ENCODE peak calls at places on chromosomes 6 and 20, in seven cellular contexts. A, O, Q, M, W, D and G are unnamed samples.

GRCh38 chr6:5638666-5639065 is 368.1 kb downstream of the NRN1 start:
- ATAC-seq in A (peak), O (no peak), Q (no peak), M (no peak), W (peak), D (no peak), G (no peak)

GRCh38 chr6:130259557-130259956 is 36.8 kb upstream of the SAMD3 start:
- ATAC-seq in A (no peak), O (no peak), Q (no peak), M (no peak), W (no peak), D (peak), G (no peak)

GRCh38 chr6:84353459-84354423 is 126.3 kb upstream of the CEP162 start:
- ATAC-seq in A (no peak), O (no peak), Q (no peak), M (no peak), W (no peak), D (no peak), G (no peak)

GRCh38 chr6:56840467-56841371 is 114.2 kb upstream of the BEND6 start:
- ATAC-seq in A (no peak), O (no peak), Q (peak), M (no peak), W (peak), D (no peak), G (peak)

GRCh38 chr20:22576733-22577514 is 7.4 kb downstream of the FOXA2 start:
- ATAC-seq in A (no peak), O (no peak), Q (no peak), M (no peak), W (no peak), D (no peak), G (no peak)

GRCh38 chr6:137076277-137077068 is 31.7 kb upstream of the IL20RA start:
- ATAC-seq in A (peak), O (peak), Q (peak), M (peak), W (peak), D (peak), G (peak)

GRCh38 chr20:8234580-8234979 is 102.5 kb downstream of the PLCB1 start:
- ATAC-seq in A (no peak), O (no peak), Q (peak), M (no peak), W (no peak), D (no peak), G (no peak)

GRCh38 chr20:51473771-51474170 is 68.7 kb downstream of the NFATC2 start:
- ATAC-seq in A (no peak), O (no peak), Q (no peak), M (no peak), W (no peak), D (no peak), G (no peak)

GRCh38 chr6:52909531-52909930 is at the start of gene GSTA3:
- ATAC-seq in A (no peak), O (no peak), Q (peak), M (no peak), W (no peak), D (no peak), G (no peak)

GRCh38 chr6:52922161-52922560 is 12.7 kb upstream of the GSTA3 start:
- ATAC-seq in A (no peak), O (no peak), Q (no peak), M (no peak), W (no peak), D (no peak), G (no peak)

GRCh38 chr20:59253779-59254319 is 46.6 kb upstream of the EDN3 start:
- ATAC-seq in A (no peak), O (peak), Q (no peak), M (no peak), W (no peak), D (peak), G (no peak)

GRCh38 chr20:23126281-23127061 is 40.3 kb upstream of the CD93 start:
- ATAC-seq in A (no peak), O (no peak), Q (no peak), M (no peak), W (no peak), D (no peak), G (no peak)

GRCh38 chr20:64185276-64185900 is 21.1 kb downstream of the MYT1 start:
- ATAC-seq in A (no peak), O (no peak), Q (no peak), M (no peak), W (no peak), D (no peak), G (no peak)

GRCh38 chr20:43564455-43564854 is 5.6 kb downstream of the SGK2 start:
- ATAC-seq in A (no peak), O (no peak), Q (no peak), M (no peak), W (no peak), D (no peak), G (no peak)

GRCh38 chr6:133623621-133624020 is 265.3 kb upstream of the TCF21 start:
- ATAC-seq in A (no peak), O (no peak), Q (no peak), M (no peak), W (no peak), D (no peak), G (no peak)

GRCh38 chr20:38217791-38218565 is 42.6 kb downstream of the KIAA1755 start:
- ATAC-seq in A (peak), O (no peak), Q (peak), M (no peak), W (peak), D (no peak), G (peak)

GRCh38 chr6:158439255-158439654 is 120.6 kb upstream of the TMEM181 start:
- ATAC-seq in A (no peak), O (no peak), Q (no peak), M (peak), W (no peak), D (peak), G (no peak)

GRCh38 chr6:14547284-14548001 is 429.9 kb downstream of the CD83 start:
- ATAC-seq in A (no peak), O (no peak), Q (no peak), M (no peak), W (no peak), D (no peak), G (no peak)

GRCh38 chr20:43925786-43926185 is 11.1 kb downstream of the TOX2 start:
- ATAC-seq in A (no peak), O (peak), Q (peak), M (peak), W (peak), D (no peak), G (no peak)

GRCh38 chr6:142233945-142234682 is 67.7 kb upstream of the ADGRG6 start:
- ATAC-seq in A (no peak), O (no peak), Q (no peak), M (no peak), W (no peak), D (no peak), G (no peak)

GRCh38 chr6:38370653-38371311 is 268.9 kb downstream of the BTBD9 start:
- ATAC-seq in A (peak), O (no peak), Q (peak), M (no peak), W (peak), D (no peak), G (no peak)

GRCh38 chr20:54138427-54138826 is 35.4 kb downstream of the CYP24A1 start:
- ATAC-seq in A (no peak), O (no peak), Q (no peak), M (no peak), W (no peak), D (no peak), G (no peak)

GRCh38 chr6:12490904-12491571 is 200.9 kb downstream of the EDN1 start:
- ATAC-seq in A (no peak), O (no peak), Q (peak), M (no peak), W (peak), D (no peak), G (peak)

GRCh38 chr20:50304501-50304856 is 113.8 kb downstream of the CEBPB start:
- ATAC-seq in A (peak), O (no peak), Q (no peak), M (no peak), W (peak), D (no peak), G (peak)

GRCh38 chr20:49737260-49737659 is 23.6 kb upstream of the B4GALT5 start:
- ATAC-seq in A (no peak), O (no peak), Q (no peak), M (no peak), W (no peak), D (no peak), G (no peak)

GRCh38 chr6:312704-313485 is 20.6 kb downstream of the DUSP22 start:
- ATAC-seq in A (no peak), O (peak), Q (no peak), M (peak), W (no peak), D (no peak), G (peak)

GRCh38 chr6:2033544-2033943 is 211.9 kb downstream of the GMDS start:
- ATAC-seq in A (no peak), O (no peak), Q (no peak), M (no peak), W (no peak), D (peak), G (no peak)

GRCh38 chr6:119147101-119148053 is 68.9 kb upstream of the FAM184A start:
- ATAC-seq in A (peak), O (peak), Q (peak), M (peak), W (peak), D (peak), G (peak)

GRCh38 chr6:30676660-30677270 is 4.0 kb upstream of the DHX16 start:
- ATAC-seq in A (no peak), O (no peak), Q (no peak), M (no peak), W (no peak), D (no peak), G (no peak)

GRCh38 chr6:47655719-47656595 is 42.4 kb upstream of the ADGRF4 start:
- ATAC-seq in A (peak), O (peak), Q (peak), M (peak), W (no peak), D (peak), G (no peak)

GRCh38 chr6:112237644-112238043 is 16.7 kb downstream of the LAMA4 start:
- ATAC-seq in A (peak), O (no peak), Q (no peak), M (no peak), W (peak), D (no peak), G (peak)

GRCh38 chr6:136696238-136696637 is 96.0 kb downstream of the MAP3K5 start:
- ATAC-seq in A (no peak), O (no peak), Q (no peak), M (peak), W (peak), D (peak), G (peak)

GRCh38 chr6:3664641-3665041 is 86.9 kb downstream of the PXDC1 start:
- ATAC-seq in A (no peak), O (no peak), Q (no peak), M (no peak), W (no peak), D (no peak), G (peak)

GRCh38 chr20:24452498-24453133 is 16.8 kb upstream of the SYNDIG1 start:
- ATAC-seq in A (no peak), O (no peak), Q (no peak), M (no peak), W (no peak), D (no peak), G (no peak)

GRCh38 chr20:51898788-51899187 is 96.5 kb upstream of the SALL4 start:
- ATAC-seq in A (no peak), O (no peak), Q (no peak), M (no peak), W (no peak), D (no peak), G (no peak)

GRCh38 chr20:8940311-8940710 is 128.6 kb upstream of the PLCB4 start:
- ATAC-seq in A (no peak), O (no peak), Q (no peak), M (no peak), W (no peak), D (no peak), G (no peak)

GRCh38 chr20:15857131-15857784 is 716.0 kb downstream of the KIF16B start:
- ATAC-seq in A (no peak), O (no peak), Q (no peak), M (no peak), W (no peak), D (no peak), G (no peak)